ENCODE peak calls at places on chromosomes 4 and X, in six cellular contexts. C is epithelial cell of esophagus; A is NCI-H2171; B is HFFc6; T is effector CD4-positive, alpha-beta T cell; I is GM13976. U is an unnamed sample.
A peak's percentile ranks its signal among the peaks of the same experiment; 100 is the strongest.

GRCh38 chrX:66625525-66625924 is 13.4 kb downstream of the EDA2R start:
- DNase-seq in I (no peak), A (no peak), B (no peak), T (no peak), C (no peak), U (no peak)

GRCh38 chr4:56424697-56425514 is 10.5 kb downstream of the PPAT start:
- DNase-seq in I (peak; percentile 32), C (peak; percentile 40), B (no peak), T (peak; percentile 35), A (no peak), U (no peak)

GRCh38 chrX:135112096-135112729 is 8.1 kb downstream of the ETDB start:
- DNase-seq in I (no peak), A (no peak), B (peak; percentile 13), C (peak; percentile 40), T (peak; percentile 17), U (no peak)

GRCh38 chrX:153411255-153411987 is at the start of gene ZFP92:
- DNase-seq in B (no peak), I (peak; percentile 82), T (no peak), C (no peak), A (no peak), U (no peak)

GRCh38 chr4:121950680-121951569 is 935 bp downstream of the TRPC3 start:
- DNase-seq in C (peak; percentile 14), A (no peak), I (peak; percentile 66), B (no peak), T (no peak), U (no peak)

GRCh38 chrX:46837543-46838481 is 969 bp downstream of the RP2 start:
- DNase-seq in A (no peak), I (peak; percentile 25), T (no peak), B (peak; percentile 23), C (peak; percentile 57), U (no peak)

GRCh38 chr4:67292649-67293048 is 252.7 kb downstream of the CENPC start:
- DNase-seq in C (no peak), I (no peak), B (no peak), A (no peak), T (no peak), U (no peak)

GRCh38 chr4:113292371-113293042 is 243.1 kb downstream of the ANK2 start:
- DNase-seq in A (peak; percentile 80), C (no peak), I (no peak), B (no peak), T (no peak), U (no peak)

GRCh38 chrX:80486299-80486698 is 66.1 kb downstream of the TENT5D start:
- DNase-seq in A (no peak), T (no peak), C (no peak), B (no peak), I (no peak), U (no peak)

GRCh38 chrX:1418901-1419544 is 27.1 kb upstream of the SLC25A6 start:
- DNase-seq in T (no peak), C (no peak), I (no peak), A (no peak), B (no peak), U (no peak)

GRCh38 chrX:9352683-9353430 is 112.0 kb upstream of the TBL1X start:
- DNase-seq in B (peak; percentile 37), C (peak; percentile 12), I (peak; percentile 55), A (no peak), T (no peak), U (no peak)

GRCh38 chr4:76035146-76035545 is 724 bp downstream of the CXCL11 start:
- DNase-seq in B (no peak), A (no peak), I (no peak), C (no peak), T (no peak), U (no peak)

GRCh38 chr4:184815046-184815877 is 10.5 kb downstream of the ACSL1 start:
- DNase-seq in B (peak; percentile 35), I (peak; percentile 81), T (no peak), A (peak; percentile 71), C (peak; percentile 97), U (peak; percentile 91)

GRCh38 chrX:134406230-134406794 is 53.7 kb upstream of the HPRT1 start:
- DNase-seq in T (no peak), C (no peak), B (no peak), I (no peak), A (no peak), U (no peak)